ENCODE peak calls at places on chromosomes 16 and 17, in six cellular contexts. One of them, this sample, is unnamed.

GRCh38 chr16:1375741-1376410 is 24.1 kb downstream of the GNPTG start:
- DNase-seq in H9: no peak
- DNase-seq in H1: no peak
- DNase-seq in IMR-90: no peak
- DNase-seq in neuronal stem cell: no peak
- DNase-seq in trophoblast cell: no peak
- DNase-seq in this sample: no peak

GRCh38 chr16:49855822-49856740 is at the start of gene ZNF423:
- DNase-seq in H9: no peak
- DNase-seq in H1: no peak
- DNase-seq in IMR-90: no peak
- DNase-seq in neuronal stem cell: peak
- DNase-seq in trophoblast cell: no peak
- DNase-seq in this sample: peak

GRCh38 chr17:36777118-36777517 is 160.2 kb upstream of the LHX1 start:
- DNase-seq in H9: no peak
- DNase-seq in H1: no peak
- DNase-seq in IMR-90: peak
- DNase-seq in neuronal stem cell: peak
- DNase-seq in trophoblast cell: no peak
- DNase-seq in this sample: peak

GRCh38 chr17:8552582-8553320 is 77.8 kb downstream of the MYH10 start:
- DNase-seq in H9: no peak
- DNase-seq in H1: no peak
- DNase-seq in IMR-90: peak
- DNase-seq in neuronal stem cell: no peak
- DNase-seq in trophoblast cell: peak
- DNase-seq in this sample: no peak

GRCh38 chr17:75898065-75898464 is 1.3 kb upstream of the TRIM65 start:
- DNase-seq in H9: no peak
- DNase-seq in H1: no peak
- DNase-seq in IMR-90: no peak
- DNase-seq in neuronal stem cell: no peak
- DNase-seq in trophoblast cell: no peak
- DNase-seq in this sample: no peak

GRCh38 chr17:80959330-80960036 is 32.2 kb upstream of the CHMP6 start:
- DNase-seq in H9: no peak
- DNase-seq in H1: no peak
- DNase-seq in IMR-90: peak
- DNase-seq in neuronal stem cell: no peak
- DNase-seq in trophoblast cell: peak
- DNase-seq in this sample: no peak

GRCh38 chr16:73669535-73670274 is 621.8 kb upstream of the ZFHX3 start:
- DNase-seq in H9: no peak
- DNase-seq in H1: no peak
- DNase-seq in IMR-90: no peak
- DNase-seq in neuronal stem cell: no peak
- DNase-seq in trophoblast cell: no peak
- DNase-seq in this sample: no peak

GRCh38 chr16:16095646-16096045 is 127.6 kb downstream of the ABCC6 start:
- DNase-seq in H9: no peak
- DNase-seq in H1: no peak
- DNase-seq in IMR-90: peak
- DNase-seq in neuronal stem cell: no peak
- DNase-seq in trophoblast cell: no peak
- DNase-seq in this sample: no peak

GRCh38 chr17:81442791-81443190 is 47.5 kb downstream of the BAHCC1 start:
- DNase-seq in H9: no peak
- DNase-seq in H1: no peak
- DNase-seq in IMR-90: no peak
- DNase-seq in neuronal stem cell: no peak
- DNase-seq in trophoblast cell: no peak
- DNase-seq in this sample: no peak

GRCh38 chr17:74818306-74818705 is 41.4 kb downstream of the GRIN2C start:
- DNase-seq in H9: no peak
- DNase-seq in H1: no peak
- DNase-seq in IMR-90: no peak
- DNase-seq in neuronal stem cell: no peak
- DNase-seq in trophoblast cell: no peak
- DNase-seq in this sample: no peak

GRCh38 chr17:54172654-54173316 is 350.1 kb downstream of the KIF2B start:
- DNase-seq in H9: peak
- DNase-seq in H1: peak
- DNase-seq in IMR-90: no peak
- DNase-seq in neuronal stem cell: no peak
- DNase-seq in trophoblast cell: peak
- DNase-seq in this sample: peak

GRCh38 chr16:49459953-49460735 is 86.5 kb downstream of the C16orf78 start:
- DNase-seq in H9: peak
- DNase-seq in H1: no peak
- DNase-seq in IMR-90: no peak
- DNase-seq in neuronal stem cell: no peak
- DNase-seq in trophoblast cell: no peak
- DNase-seq in this sample: no peak

GRCh38 chr16:58127033-58127556 is 2.1 kb downstream of the CFAP20 start:
- DNase-seq in H9: no peak
- DNase-seq in H1: no peak
- DNase-seq in IMR-90: peak
- DNase-seq in neuronal stem cell: no peak
- DNase-seq in trophoblast cell: no peak
- DNase-seq in this sample: peak

GRCh38 chr17:59470624-59471297 is 94.6 kb upstream of the DHX40 start:
- DNase-seq in H9: no peak
- DNase-seq in H1: no peak
- DNase-seq in IMR-90: no peak
- DNase-seq in neuronal stem cell: no peak
- DNase-seq in trophoblast cell: no peak
- DNase-seq in this sample: no peak

GRCh38 chr17:50758524-50758923 is 8.8 kb downstream of the ANKRD40CL start:
- DNase-seq in H9: no peak
- DNase-seq in H1: no peak
- DNase-seq in IMR-90: no peak
- DNase-seq in neuronal stem cell: no peak
- DNase-seq in trophoblast cell: no peak
- DNase-seq in this sample: no peak

GRCh38 chr16:58329147-58329546 is 34.3 kb upstream of the PRSS54 start:
- DNase-seq in H9: no peak
- DNase-seq in H1: no peak
- DNase-seq in IMR-90: peak
- DNase-seq in neuronal stem cell: no peak
- DNase-seq in trophoblast cell: no peak
- DNase-seq in this sample: no peak

GRCh38 chr16:25734473-25735100 is 42.8 kb downstream of the HS3ST4 start:
- DNase-seq in H9: no peak
- DNase-seq in H1: no peak
- DNase-seq in IMR-90: no peak
- DNase-seq in neuronal stem cell: no peak
- DNase-seq in trophoblast cell: no peak
- DNase-seq in this sample: no peak

GRCh38 chr16:73060948-73061495 is 13.1 kb upstream of the ZFHX3 start:
- DNase-seq in H9: no peak
- DNase-seq in H1: no peak
- DNase-seq in IMR-90: no peak
- DNase-seq in neuronal stem cell: peak
- DNase-seq in trophoblast cell: no peak
- DNase-seq in this sample: peak

GRCh38 chr17:32161506-32162365 is 19.4 kb downstream of the RHOT1 start:
- DNase-seq in H9: no peak
- DNase-seq in H1: no peak
- DNase-seq in IMR-90: peak
- DNase-seq in neuronal stem cell: no peak
- DNase-seq in trophoblast cell: no peak
- DNase-seq in this sample: peak

GRCh38 chr17:42891539-42892152 is 9.0 kb upstream of the G6PC1 start:
- DNase-seq in H9: peak
- DNase-seq in H1: no peak
- DNase-seq in IMR-90: peak
- DNase-seq in neuronal stem cell: no peak
- DNase-seq in trophoblast cell: no peak
- DNase-seq in this sample: peak

GRCh38 chr16:2095918-2096582 is 39.6 kb downstream of the PKD1 start:
- DNase-seq in H9: no peak
- DNase-seq in H1: no peak
- DNase-seq in IMR-90: no peak
- DNase-seq in neuronal stem cell: no peak
- DNase-seq in trophoblast cell: peak
- DNase-seq in this sample: no peak

GRCh38 chr17:55068862-55069771 is 100.6 kb downstream of the STXBP4 start:
- DNase-seq in H9: no peak
- DNase-seq in H1: no peak
- DNase-seq in IMR-90: no peak
- DNase-seq in neuronal stem cell: no peak
- DNase-seq in trophoblast cell: no peak
- DNase-seq in this sample: no peak

DNA sequence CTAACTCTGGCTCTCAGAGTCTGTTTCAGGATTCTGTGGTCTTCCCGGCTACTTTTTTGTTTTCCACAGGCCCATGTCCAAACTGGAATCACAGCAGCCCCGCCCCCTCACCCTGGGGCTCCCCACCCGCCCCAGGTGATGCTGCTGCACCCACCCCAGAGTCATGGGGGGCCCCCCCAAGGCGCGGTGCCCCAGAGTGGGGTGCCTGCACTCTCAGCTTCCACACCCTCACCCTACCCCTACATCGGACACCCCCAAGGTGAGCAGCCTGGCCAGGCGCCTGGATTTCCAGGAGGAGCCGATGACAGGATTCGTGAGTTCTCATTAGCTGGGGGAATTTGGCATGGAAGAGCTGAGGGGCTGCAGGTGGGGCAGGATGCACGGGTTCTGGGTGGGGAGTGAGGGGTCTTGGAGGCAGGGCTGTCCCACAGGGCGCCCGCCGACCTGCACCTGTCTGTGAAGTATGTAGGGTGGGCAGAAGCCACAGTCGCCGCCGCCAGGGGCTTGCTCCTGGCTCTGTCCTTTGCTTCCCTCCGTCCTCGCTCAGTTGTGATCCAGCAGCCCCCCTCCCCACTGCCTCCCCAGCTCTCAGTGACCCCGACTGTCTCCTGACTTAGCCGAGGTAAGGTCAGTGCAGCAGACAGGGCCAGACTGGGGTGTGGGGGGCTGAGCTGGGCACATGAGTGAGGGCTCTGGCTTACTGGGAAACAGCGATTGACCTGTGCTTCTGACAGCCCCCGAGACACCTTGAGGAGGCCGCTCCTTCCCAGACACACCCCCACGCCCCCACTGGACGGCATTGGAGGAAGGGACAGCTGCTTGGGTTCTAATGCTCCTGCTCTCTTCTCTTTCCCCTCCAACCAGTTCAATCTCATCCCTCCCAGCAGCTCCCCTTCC is 10.0 kb downstream of the TUFM start:
- DNase-seq in H9: no peak
- DNase-seq in H1: no peak
- DNase-seq in IMR-90: no peak
- DNase-seq in neuronal stem cell: no peak
- DNase-seq in trophoblast cell: no peak
- DNase-seq in this sample: no peak
- H3K14ac ChIP-seq in H9: no peak
- H3K14ac ChIP-seq in H1: no peak
- H3K14ac ChIP-seq in IMR-90: no peak
- H3K14ac ChIP-seq in neuronal stem cell: no peak
- H3K14ac ChIP-seq in trophoblast cell: no peak
- H3K14ac ChIP-seq in this sample: no peak

DNA sequence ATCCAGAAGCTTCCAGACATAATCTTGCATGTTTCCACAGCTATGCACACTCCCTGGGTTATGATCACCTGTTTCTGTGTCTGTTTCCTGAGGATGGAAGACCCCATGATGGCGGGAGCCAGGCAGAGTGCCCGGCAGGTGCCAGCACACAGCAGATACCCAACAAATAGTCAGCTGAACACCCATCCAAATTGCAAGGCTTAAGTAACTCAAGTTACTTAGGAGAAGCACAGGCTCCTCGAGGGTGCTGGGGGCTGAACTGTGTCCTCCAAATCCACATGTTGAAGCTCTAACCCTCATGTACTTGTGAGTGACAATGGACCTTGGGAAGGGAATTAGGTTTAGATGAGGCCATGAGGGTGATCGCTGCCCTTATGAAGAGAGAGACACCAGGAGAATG is 79.5 kb upstream of the DOC2B start:
- DNase-seq in H9: no peak
- DNase-seq in H1: no peak
- DNase-seq in IMR-90: no peak
- DNase-seq in neuronal stem cell: no peak
- DNase-seq in trophoblast cell: no peak
- DNase-seq in this sample: no peak
- H3K27ac ChIP-seq in H9: no peak
- H3K27ac ChIP-seq in H1: no peak
- H3K27ac ChIP-seq in IMR-90: no peak
- H3K27ac ChIP-seq in neuronal stem cell: no peak
- H3K27ac ChIP-seq in trophoblast cell: no peak
- H3K27ac ChIP-seq in this sample: no peak

DNA sequence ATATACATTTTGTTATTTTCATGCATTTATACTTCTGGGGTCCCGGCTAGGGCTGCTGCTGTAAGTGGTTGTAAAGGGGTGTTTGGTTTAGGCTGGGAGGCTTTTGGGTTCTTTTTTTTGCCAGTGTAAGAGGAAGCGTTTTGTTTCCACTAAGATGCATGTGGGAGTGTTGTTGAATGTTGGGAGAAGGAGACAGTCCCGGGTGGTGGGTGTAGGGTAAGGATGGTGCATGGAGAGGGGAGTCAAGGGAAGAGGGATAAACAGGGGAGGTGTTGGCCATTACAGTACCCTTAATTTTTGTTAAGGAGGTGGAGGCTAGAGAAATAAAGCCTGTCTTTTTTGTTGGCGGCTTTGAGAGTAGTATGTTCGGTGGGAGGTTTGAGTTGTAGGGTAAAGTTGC is 8.4 kb upstream of the ZNF747 start:
- DNase-seq in H9: no peak
- DNase-seq in H1: no peak
- DNase-seq in IMR-90: no peak
- DNase-seq in neuronal stem cell: no peak
- DNase-seq in trophoblast cell: no peak
- DNase-seq in this sample: no peak
- H3K14ac ChIP-seq in H9: no peak
- H3K14ac ChIP-seq in H1: no peak
- H3K14ac ChIP-seq in IMR-90: no peak
- H3K14ac ChIP-seq in neuronal stem cell: no peak
- H3K14ac ChIP-seq in trophoblast cell: no peak
- H3K14ac ChIP-seq in this sample: no peak

GRCh38 chr17:44074231-44074910 is 3.8 kb downstream of the G6PC3 start:
- DNase-seq in H9: no peak
- DNase-seq in H1: no peak
- DNase-seq in IMR-90: peak
- DNase-seq in neuronal stem cell: no peak
- DNase-seq in trophoblast cell: no peak
- DNase-seq in this sample: no peak

GRCh38 chr17:44076716-44077594 is 6.4 kb downstream of the G6PC3 start:
- DNase-seq in H9: peak
- DNase-seq in H1: no peak
- DNase-seq in IMR-90: no peak
- DNase-seq in neuronal stem cell: no peak
- DNase-seq in trophoblast cell: no peak
- DNase-seq in this sample: no peak

GRCh38 chr17:44077595-44077909 is 7.0 kb downstream of the G6PC3 start:
- DNase-seq in H9: peak
- DNase-seq in H1: no peak
- DNase-seq in IMR-90: no peak
- DNase-seq in neuronal stem cell: no peak
- DNase-seq in trophoblast cell: no peak
- DNase-seq in this sample: no peak

GRCh38 chr17:44075598-44076293 is 5.2 kb downstream of the G6PC3 start:
- DNase-seq in H9: peak
- DNase-seq in H1: no peak
- DNase-seq in IMR-90: no peak
- DNase-seq in neuronal stem cell: no peak
- DNase-seq in trophoblast cell: no peak
- DNase-seq in this sample: no peak

GRCh38 chr17:44074911-44075285 is 4.4 kb downstream of the G6PC3 start:
- DNase-seq in H9: peak
- DNase-seq in H1: no peak
- DNase-seq in IMR-90: no peak
- DNase-seq in neuronal stem cell: no peak
- DNase-seq in trophoblast cell: no peak
- DNase-seq in this sample: no peak
- H3K27ac ChIP-seq in H9: no peak
- H3K27ac ChIP-seq in H1: no peak
- H3K27ac ChIP-seq in IMR-90: no peak
- H3K27ac ChIP-seq in neuronal stem cell: no peak
- H3K27ac ChIP-seq in trophoblast cell: no peak
- H3K27ac ChIP-seq in this sample: no peak

This sample was measured in mesenchymal stem cell.